ENCODE peak calls at places on chromosomes 1 and 21, in five cellular contexts. E, F, X, J and S are unnamed samples.

GRCh38 chr1:84247425-84248220 is 53.9 kb upstream of the SAMD13 start:
- DNase-seq in J (no peak), X (no peak), F (no peak), E (no peak), S (no peak)

GRCh38 chr21:46129846-46130651 is 25.3 kb downstream of the FTCD start:
- DNase-seq in J (no peak), E (no peak), F (no peak), X (no peak), S (no peak)

GRCh38 chr1:247953409-247953808 is 4.8 kb downstream of the OR2L8 start:
- DNase-seq in E (no peak), X (no peak), F (no peak), J (no peak), S (no peak)

GRCh38 chr1:19372602-19373001 is 60.5 kb downstream of the SLC66A1 start:
- DNase-seq in X (no peak), J (no peak), F (no peak), E (no peak), S (no peak)

GRCh38 chr1:242629396-242629795 is 104.9 kb upstream of the PLD5 start:
- DNase-seq in E (no peak), X (no peak), J (no peak), F (no peak), S (no peak)

GRCh38 chr21:31201548-31201947 is 142.5 kb downstream of the TIAM1 start:
- DNase-seq in F (no peak), X (no peak), J (no peak), E (peak; percentile 18), S (no peak)

GRCh38 chr1:59514061-59514909 is 217.4 kb downstream of the FGGY start:
- DNase-seq in J (no peak), F (no peak), E (no peak), X (no peak), S (no peak)

GRCh38 chr1:84851839-84852238 is 41.2 kb downstream of the LPAR3 start:
- DNase-seq in F (no peak), E (no peak), J (no peak), X (no peak), S (no peak)

GRCh38 chr1:172723251-172723650 is 64.3 kb downstream of the FASLG start:
- DNase-seq in F (no peak), E (no peak), X (no peak), J (no peak), S (no peak)

GRCh38 chr1:64495878-64496277 is 25.9 kb downstream of the CACHD1 start:
- DNase-seq in X (no peak), J (peak; percentile 76), E (no peak), F (no peak), S (no peak)

GRCh38 chr21:35400233-35400939 is 351.3 kb upstream of the RUNX1 start:
- DNase-seq in E (peak; percentile 68), X (no peak), F (no peak), J (no peak), S (no peak)

GRCh38 chr1:37932759-37933158 is 14.1 kb downstream of the INPP5B start:
- DNase-seq in J (no peak), X (no peak), E (no peak), F (no peak), S (no peak)

GRCh38 chr1:156684227-156684782 is 7.1 kb upstream of the NES start:
- DNase-seq in F (no peak), X (no peak), J (no peak), E (peak; percentile 44), S (no peak)

GRCh38 chr1:161073474-161074121 is 3.9 kb upstream of the ARHGAP30 start:
- DNase-seq in E (no peak), X (no peak), F (no peak), J (peak; percentile 41), S (no peak)

GRCh38 chr1:64983110-64983509 is 16.8 kb upstream of the JAK1 start:
- DNase-seq in J (no peak), X (no peak), F (no peak), E (no peak), S (no peak)

GRCh38 chr1:35452086-35452485 is 105.1 kb downstream of the KIAA0319L start:
- DNase-seq in E (no peak), J (peak; percentile 59), X (no peak), F (no peak), S (no peak)

GRCh38 chr1:59475737-59476136 is 178.8 kb downstream of the FGGY start:
- DNase-seq in X (no peak), E (no peak), J (no peak), F (no peak), S (no peak)

GRCh38 chr21:34704119-34704518 is 35.3 kb downstream of the CLIC6 start:
- DNase-seq in F (no peak), X (no peak), E (no peak), J (no peak), S (no peak)

GRCh38 chr1:62539028-62539447 is 58.3 kb upstream of the ANGPTL3 start:
- DNase-seq in E (no peak), F (no peak), X (no peak), J (no peak), S (no peak)

GRCh38 chr1:233993651-233994050 is 89.2 kb downstream of the SLC35F3 start:
- DNase-seq in E (peak; percentile 64), X (no peak), J (no peak), F (no peak), S (no peak)

GRCh38 chr1:27536767-27537166 is 46.8 kb upstream of the WASF2 start:
- DNase-seq in J (no peak), E (no peak), F (peak; percentile 59), X (no peak), S (no peak)

GRCh38 chr1:222167111-222167510 is 380.8 kb downstream of the HHIPL2 start:
- DNase-seq in J (peak; percentile 51), X (peak; percentile 5), F (peak; percentile 64), E (peak; percentile 44), S (no peak)

GRCh38 chr1:54888080-54888733 is 1.2 kb upstream of the DHCR24 start:
- DNase-seq in E (no peak), X (no peak), J (peak; percentile 36), F (no peak), S (no peak)

GRCh38 chr1:7409278-7409677 is 361.8 kb upstream of the VAMP3 start:
- DNase-seq in E (no peak), F (no peak), J (peak; percentile 24), X (no peak), S (peak; percentile 58)

GRCh38 chr1:184270556-184270955 is 116.3 kb upstream of the C1orf21 start:
- DNase-seq in X (no peak), F (peak; percentile 46), E (no peak), J (no peak), S (no peak)

GRCh38 chr1:39001516-39002389 is 10.7 kb downstream of the AKIRIN1 start:
- DNase-seq in E (no peak), X (no peak), F (peak; percentile 36), J (no peak), S (no peak)

GRCh38 chr1:39003787-39004186 is 12.7 kb downstream of the AKIRIN1 start:
- DNase-seq in F (no peak), X (no peak), J (no peak), E (no peak), S (no peak)

GRCh38 chr1:39003464-39003752 is 12.3 kb downstream of the AKIRIN1 start:
- DNase-seq in E (no peak), J (no peak), F (no peak), X (no peak), S (no peak)

GRCh38 chr1:39006287-39006686 is 15.2 kb downstream of the AKIRIN1 start:
- DNase-seq in X (no peak), J (no peak), E (no peak), F (no peak), S (no peak)

DNA sequence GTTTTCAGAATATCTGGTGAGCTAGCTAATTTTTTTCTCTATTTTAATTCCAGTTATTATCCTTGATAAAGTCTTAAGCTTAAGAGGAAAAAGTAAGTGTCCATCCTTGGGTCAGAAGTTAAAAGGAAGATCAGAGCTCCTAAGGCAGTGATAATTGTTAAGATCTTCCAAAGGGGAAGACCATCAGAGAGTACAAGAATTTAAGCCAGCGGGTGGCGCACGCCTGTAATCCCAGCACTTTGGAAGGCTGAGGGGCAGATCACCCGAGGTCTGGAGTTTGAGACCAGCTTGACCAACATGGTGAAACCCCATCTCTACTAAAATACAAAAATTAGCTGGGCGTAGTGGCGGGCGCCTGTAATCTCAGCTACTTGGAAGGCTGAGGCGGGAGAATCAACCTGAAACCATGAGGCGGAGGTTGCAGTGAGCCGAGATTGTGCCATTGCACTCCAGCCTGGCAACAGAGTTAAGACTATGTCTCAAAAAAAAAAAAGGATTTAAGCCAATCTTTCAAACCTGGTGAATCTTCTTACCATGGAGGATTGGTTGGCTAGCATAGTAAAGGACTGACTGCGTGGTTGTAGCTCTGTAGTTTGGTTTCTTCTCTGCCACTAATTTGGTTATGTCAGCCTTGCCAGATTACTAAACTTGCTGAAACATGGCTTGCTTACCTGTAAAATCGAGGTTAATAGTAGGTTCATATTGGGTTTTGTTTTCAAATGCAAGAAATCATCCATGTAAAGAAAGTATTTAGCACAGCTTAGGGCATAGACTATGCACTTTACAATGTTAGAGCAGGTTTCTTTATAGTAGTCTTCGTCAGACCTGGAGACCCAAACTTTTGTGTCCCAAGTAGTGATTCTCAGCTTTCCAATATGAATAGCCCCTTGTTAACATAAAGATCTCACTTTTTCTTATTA is 15.9 kb downstream of the AKIRIN1 start:
- DNase-seq in E (no peak), X (no peak), F (no peak), J (no peak), S (no peak)
- TF ChIP-seq CTCF in E (no peak), X (no peak), F (no peak), J (no peak), S (no peak)

GRCh38 chr1:193104906-193105820 is at the start of gene GLRX2:
- DNase-seq in J (peak; percentile 88), X (peak; percentile 71), E (peak; percentile 87), F (peak; percentile 86), S (peak; percentile 85)
- TF ChIP-seq CTCF in J (no peak), X (no peak), E (no peak), F (no peak), S (peak; percentile 17)

DNA sequence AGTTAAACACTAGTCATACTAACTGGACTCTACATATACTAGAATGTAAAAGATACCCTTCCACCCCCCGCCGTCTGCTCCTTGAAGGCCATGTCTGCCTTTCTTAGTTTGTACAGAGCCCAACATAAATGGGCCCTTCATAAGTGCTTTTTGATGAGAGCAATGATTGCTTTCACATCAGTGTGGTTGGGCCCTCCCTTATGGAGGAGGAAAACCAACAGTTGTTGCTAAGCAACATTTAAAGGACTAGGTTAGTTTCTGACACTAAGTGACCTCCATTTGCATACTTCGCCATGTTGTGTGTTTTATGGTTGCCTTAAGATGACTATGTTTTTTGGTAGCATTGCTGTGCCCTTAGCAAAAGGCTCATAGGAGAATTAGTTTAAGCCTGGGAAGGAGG is 182.0 kb upstream of the SGIP1 start:
- DNase-seq in X (no peak), J (no peak), F (no peak), E (peak; percentile 84), S (no peak)
- TF ChIP-seq CTCF in X (no peak), J (no peak), F (no peak), E (no peak), S (no peak)

DNA sequence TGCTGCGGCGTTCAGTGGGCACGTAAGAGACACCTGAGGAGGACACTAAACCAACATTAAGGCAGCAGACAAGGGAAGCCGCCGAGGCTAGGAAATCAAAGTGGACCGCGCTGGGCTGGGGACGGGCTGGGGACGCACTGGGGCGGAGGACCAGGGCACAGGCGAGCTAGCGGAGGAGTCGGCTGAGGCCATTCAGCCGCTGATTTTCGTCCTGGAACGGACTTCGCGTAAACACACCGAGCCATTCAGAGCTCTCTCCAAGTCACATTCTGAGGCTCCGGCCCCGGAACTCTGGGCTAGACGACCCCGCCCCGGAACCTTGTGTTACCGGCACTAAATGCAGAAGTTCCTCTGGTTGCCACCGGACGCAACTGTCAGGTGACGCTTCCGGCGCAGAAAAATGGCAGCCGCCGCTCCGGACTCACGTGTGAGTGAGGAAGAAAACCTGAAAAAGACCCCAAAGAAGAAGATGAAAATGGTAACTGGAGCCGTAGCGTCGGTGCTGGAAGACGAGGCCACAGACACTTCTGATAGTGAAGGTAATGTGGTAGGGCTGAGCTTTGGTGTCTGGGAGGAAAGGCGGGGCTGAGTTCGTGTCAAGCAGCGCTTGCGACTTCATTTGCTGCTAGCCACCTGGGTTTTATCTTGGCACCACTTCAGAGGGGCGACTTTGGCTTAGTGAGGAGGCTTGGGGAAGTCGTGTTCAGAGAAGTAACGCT is at the start of gene RRP15:
- DNase-seq in J (peak; percentile 90), F (peak; percentile 89), X (peak; percentile 89), E (peak; percentile 94), S (peak; percentile 91)
- TF ChIP-seq CTCF in J (no peak), F (no peak), X (no peak), E (no peak), S (peak; percentile 15)